ENCODE peak calls at places on chromosomes 11 and 22, in four cellular contexts. One of them, this sample, is unnamed. For H3K36me3 and H3K9me3, the result is how much of the 10 kb centered on the place peaks cover.

GRCh38 chr11:70798296-70798695 is 400.0 kb downstream of the CTTN start:
- DNase-seq in CD8-positive, alpha-beta memory T cell: no peak
- DNase-seq in SK-N-SH: no peak
- DNase-seq in body of pancreas: no peak
- DNase-seq in this sample: no peak

GRCh38 chr11:113690619-113691569 is 15.2 kb downstream of the TMPRSS5 start:
- DNase-seq in CD8-positive, alpha-beta memory T cell: no peak
- DNase-seq in SK-N-SH: peak
- DNase-seq in body of pancreas: peak
- DNase-seq in this sample: peak

GRCh38 chr11:44617671-44618461 is 52.4 kb downstream of the CD82 start:
- DNase-seq in CD8-positive, alpha-beta memory T cell: peak
- DNase-seq in SK-N-SH: no peak
- DNase-seq in body of pancreas: no peak
- DNase-seq in this sample: no peak

GRCh38 chr22:41598081-41598480 is 8.4 kb upstream of the PMM1 start:
- DNase-seq in CD8-positive, alpha-beta memory T cell: no peak
- DNase-seq in SK-N-SH: no peak
- DNase-seq in body of pancreas: no peak
- DNase-seq in this sample: no peak

GRCh38 chr11:87603887-87604286 is 566.2 kb downstream of the TMEM135 start:
- DNase-seq in CD8-positive, alpha-beta memory T cell: no peak
- DNase-seq in SK-N-SH: no peak
- DNase-seq in body of pancreas: peak
- DNase-seq in this sample: no peak

GRCh38 chr11:58222730-58223129 is 6.0 kb downstream of the OR10Q1 start:
- DNase-seq in CD8-positive, alpha-beta memory T cell: no peak
- DNase-seq in SK-N-SH: no peak
- DNase-seq in body of pancreas: no peak
- DNase-seq in this sample: no peak

GRCh38 chr11:123145220-123145619 is 49.8 kb downstream of the CLMP start:
- DNase-seq in CD8-positive, alpha-beta memory T cell: no peak
- DNase-seq in SK-N-SH: peak
- DNase-seq in body of pancreas: peak
- DNase-seq in this sample: peak

GRCh38 chr11:74932169-74932568 is 16.7 kb downstream of the XRRA1 start:
- DNase-seq in CD8-positive, alpha-beta memory T cell: no peak
- DNase-seq in SK-N-SH: no peak
- DNase-seq in body of pancreas: no peak
- DNase-seq in this sample: peak

GRCh38 chr22:47171441-47172221 is 409.2 kb downstream of the TBC1D22A start:
- DNase-seq in CD8-positive, alpha-beta memory T cell: no peak
- DNase-seq in SK-N-SH: no peak
- DNase-seq in body of pancreas: peak
- DNase-seq in this sample: no peak

GRCh38 chr11:85772700-85773099 is 38.2 kb downstream of the SYTL2 start:
- DNase-seq in CD8-positive, alpha-beta memory T cell: no peak
- DNase-seq in SK-N-SH: no peak
- DNase-seq in body of pancreas: no peak
- DNase-seq in this sample: no peak

GRCh38 chr22:41310336-41310735 is 9.0 kb downstream of the ZC3H7B start:
- DNase-seq in CD8-positive, alpha-beta memory T cell: no peak
- DNase-seq in SK-N-SH: no peak
- DNase-seq in body of pancreas: no peak
- DNase-seq in this sample: no peak

GRCh38 chr22:44538071-44538470 is 40.0 kb upstream of the RTL6 start:
- DNase-seq in CD8-positive, alpha-beta memory T cell: no peak
- DNase-seq in SK-N-SH: no peak
- DNase-seq in body of pancreas: no peak
- DNase-seq in this sample: peak

GRCh38 chr11:75733346-75734107 is 15.9 kb downstream of the MOGAT2 start:
- DNase-seq in CD8-positive, alpha-beta memory T cell: no peak
- DNase-seq in SK-N-SH: peak
- DNase-seq in body of pancreas: no peak
- DNase-seq in this sample: peak

GRCh38 chr11:4181780-4182721 is 87.5 kb downstream of the RRM1 start:
- DNase-seq in CD8-positive, alpha-beta memory T cell: no peak
- DNase-seq in SK-N-SH: peak
- DNase-seq in body of pancreas: peak
- DNase-seq in this sample: peak

GRCh38 chr11:126526471-126526870 is 171.0 kb downstream of the ST3GAL4 start:
- DNase-seq in CD8-positive, alpha-beta memory T cell: no peak
- DNase-seq in SK-N-SH: no peak
- DNase-seq in body of pancreas: no peak
- DNase-seq in this sample: no peak

GRCh38 chr22:19959043-19959586 is 17.5 kb upstream of the TXNRD2 start:
- DNase-seq in CD8-positive, alpha-beta memory T cell: no peak
- DNase-seq in SK-N-SH: peak
- DNase-seq in body of pancreas: peak
- DNase-seq in this sample: no peak

GRCh38 chr22:42473484-42474193 is 41.4 kb upstream of the NFAM1 start:
- DNase-seq in CD8-positive, alpha-beta memory T cell: no peak
- DNase-seq in SK-N-SH: peak
- DNase-seq in body of pancreas: peak
- DNase-seq in this sample: no peak

GRCh38 chr11:37689951-37690350 is 1091.9 kb upstream of the RAG2 start:
- DNase-seq in CD8-positive, alpha-beta memory T cell: no peak
- DNase-seq in SK-N-SH: no peak
- DNase-seq in body of pancreas: no peak
- DNase-seq in this sample: no peak

GRCh38 chr11:36510567-36511020 is 522 bp upstream of the TRAF6 start:
- DNase-seq in CD8-positive, alpha-beta memory T cell: no peak
- DNase-seq in SK-N-SH: no peak
- DNase-seq in body of pancreas: no peak
- DNase-seq in this sample: peak

GRCh38 chr22:22930222-22930497 is 42.5 kb downstream of the IGLL5 start:
- DNase-seq in CD8-positive, alpha-beta memory T cell: no peak
- DNase-seq in SK-N-SH: no peak
- DNase-seq in body of pancreas: no peak
- DNase-seq in this sample: no peak

GRCh38 chr11:62801071-62801470 is 4.2 kb downstream of the NXF1 start:
- DNase-seq in CD8-positive, alpha-beta memory T cell: no peak
- DNase-seq in SK-N-SH: no peak
- DNase-seq in body of pancreas: no peak
- DNase-seq in this sample: no peak

GRCh38 chr11:62796281-62796680 is 4.5 kb upstream of the TMEM223 start:
- DNase-seq in CD8-positive, alpha-beta memory T cell: no peak
- DNase-seq in SK-N-SH: no peak
- DNase-seq in body of pancreas: no peak
- DNase-seq in this sample: no peak

GRCh38 chr11:62804310-62805043 is 763 bp downstream of the NXF1 start:
- DNase-seq in CD8-positive, alpha-beta memory T cell: no peak
- DNase-seq in SK-N-SH: no peak
- DNase-seq in body of pancreas: no peak
- DNase-seq in this sample: no peak

GRCh38 chr11:62794201-62794775 is 2.5 kb upstream of the TMEM223 start:
- DNase-seq in CD8-positive, alpha-beta memory T cell: no peak
- DNase-seq in SK-N-SH: no peak
- DNase-seq in body of pancreas: no peak
- DNase-seq in this sample: no peak

GRCh38 chr11:62799486-62799885 is 5.8 kb downstream of the NXF1 start:
- DNase-seq in CD8-positive, alpha-beta memory T cell: no peak
- DNase-seq in SK-N-SH: no peak
- DNase-seq in body of pancreas: no peak
- DNase-seq in this sample: no peak
- H3K36me3 ChIP-seq in CD8-positive, alpha-beta memory T cell: half or more
- H3K36me3 ChIP-seq in SK-N-SH: half or more
- H3K36me3 ChIP-seq in body of pancreas: under half
- H3K36me3 ChIP-seq in this sample: half or more

GRCh38 chr11:26715133-26715532 is 6.7 kb downstream of the SLC5A12 start:
- DNase-seq in CD8-positive, alpha-beta memory T cell: no peak
- DNase-seq in SK-N-SH: no peak
- DNase-seq in body of pancreas: no peak
- DNase-seq in this sample: no peak
- H3K4me3 ChIP-seq in CD8-positive, alpha-beta memory T cell: no peak
- H3K4me3 ChIP-seq in SK-N-SH: no peak
- H3K4me3 ChIP-seq in body of pancreas: no peak
- H3K4me3 ChIP-seq in this sample: no peak

GRCh38 chr11:50220651-50221050 is 188.0 kb downstream of the OR4C45 start:
- DNase-seq in CD8-positive, alpha-beta memory T cell: no peak
- DNase-seq in SK-N-SH: no peak
- DNase-seq in body of pancreas: no peak
- DNase-seq in this sample: no peak
- H3K9me3 ChIP-seq in CD8-positive, alpha-beta memory T cell: under half
- H3K9me3 ChIP-seq in SK-N-SH: under half
- H3K9me3 ChIP-seq in body of pancreas: under half
- H3K9me3 ChIP-seq in this sample: under half

GRCh38 chr22:31340360-31340759 is 5.8 kb downstream of the PATZ1 start:
- DNase-seq in CD8-positive, alpha-beta memory T cell: no peak
- DNase-seq in SK-N-SH: no peak
- DNase-seq in body of pancreas: no peak
- DNase-seq in this sample: no peak

GRCh38 chr22:31343235-31344191 is 2.6 kb downstream of the PATZ1 start:
- DNase-seq in CD8-positive, alpha-beta memory T cell: no peak
- DNase-seq in SK-N-SH: peak
- DNase-seq in body of pancreas: peak
- DNase-seq in this sample: no peak

GRCh38 chr22:31342389-31343125 is 3.6 kb downstream of the PATZ1 start:
- DNase-seq in CD8-positive, alpha-beta memory T cell: no peak
- DNase-seq in SK-N-SH: no peak
- DNase-seq in body of pancreas: no peak
- DNase-seq in this sample: no peak

GRCh38 chr22:31340765-31341247 is 5.3 kb downstream of the PATZ1 start:
- DNase-seq in CD8-positive, alpha-beta memory T cell: no peak
- DNase-seq in SK-N-SH: no peak
- DNase-seq in body of pancreas: no peak
- DNase-seq in this sample: no peak

DNA sequence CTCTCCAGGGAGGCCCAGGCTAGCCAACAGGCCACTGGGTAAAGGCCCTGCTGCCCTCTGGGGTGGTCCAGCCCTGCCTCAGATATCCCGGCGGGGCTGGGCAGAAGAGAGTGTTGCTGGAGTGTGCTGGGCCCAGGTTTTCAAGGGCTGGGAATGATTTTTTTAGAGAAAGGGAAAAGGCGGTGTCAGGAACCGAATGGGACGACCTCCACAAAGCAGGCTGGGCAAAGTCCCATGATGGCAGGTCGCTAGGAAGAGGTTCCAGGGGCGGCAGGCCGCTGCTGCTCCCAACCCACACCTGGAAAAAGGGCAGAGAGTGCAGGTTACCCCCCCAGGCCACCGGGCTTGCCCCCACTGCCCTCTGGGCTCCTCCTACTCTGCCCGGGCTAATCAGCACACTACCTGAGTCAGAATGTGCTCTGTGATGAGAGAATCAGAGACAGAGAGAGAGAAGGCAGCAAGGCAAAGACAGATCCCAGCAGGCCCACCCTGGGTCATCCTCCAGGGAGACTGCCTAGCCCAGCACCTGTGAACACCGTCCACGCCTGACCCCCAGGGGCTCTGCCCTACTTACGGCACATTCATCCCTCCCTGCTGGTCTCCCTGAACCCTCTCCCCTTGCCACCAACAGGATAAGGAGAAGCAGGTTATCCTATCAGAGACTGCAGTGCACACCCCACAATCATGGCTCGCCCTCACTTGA is 4.6 kb downstream of the PATZ1 start:
- DNase-seq in CD8-positive, alpha-beta memory T cell: no peak
- DNase-seq in SK-N-SH: no peak
- DNase-seq in body of pancreas: no peak
- DNase-seq in this sample: no peak
- H3K36me3 ChIP-seq in CD8-positive, alpha-beta memory T cell: under half
- H3K36me3 ChIP-seq in SK-N-SH: half or more
- H3K36me3 ChIP-seq in body of pancreas: under half
- H3K36me3 ChIP-seq in this sample: half or more

DNA sequence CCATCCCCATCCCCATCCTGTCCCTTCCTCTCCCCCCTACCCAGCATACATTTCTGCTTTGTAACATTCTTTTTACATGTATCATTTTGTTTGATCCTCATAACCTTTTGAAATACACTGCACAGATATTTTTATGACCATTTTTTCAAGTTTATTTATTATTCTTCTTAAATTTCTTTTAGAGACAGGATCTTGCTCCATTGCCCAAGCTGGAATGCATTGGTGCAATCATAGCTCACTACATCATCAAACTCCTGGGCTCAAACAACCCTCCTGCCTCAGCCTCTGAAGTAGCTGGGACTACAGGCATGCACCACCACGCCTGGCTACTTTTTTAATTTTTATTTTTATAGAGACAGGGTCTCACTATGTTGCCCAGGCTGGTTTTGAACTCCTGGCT is 99.4 kb upstream of the AKIP1 start:
- DNase-seq in CD8-positive, alpha-beta memory T cell: no peak
- DNase-seq in SK-N-SH: no peak
- DNase-seq in body of pancreas: no peak
- DNase-seq in this sample: no peak
- H3K4me3 ChIP-seq in CD8-positive, alpha-beta memory T cell: no peak
- H3K4me3 ChIP-seq in SK-N-SH: no peak
- H3K4me3 ChIP-seq in body of pancreas: no peak
- H3K4me3 ChIP-seq in this sample: no peak

GRCh38 chr22:48444320-48445112 is 1383.2 kb downstream of the BRD1 start:
- DNase-seq in CD8-positive, alpha-beta memory T cell: no peak
- DNase-seq in SK-N-SH: no peak
- DNase-seq in body of pancreas: no peak
- DNase-seq in this sample: no peak
- H3K9me3 ChIP-seq in CD8-positive, alpha-beta memory T cell: under half
- H3K9me3 ChIP-seq in SK-N-SH: under half
- H3K9me3 ChIP-seq in body of pancreas: under half
- H3K9me3 ChIP-seq in this sample: under half

DNA sequence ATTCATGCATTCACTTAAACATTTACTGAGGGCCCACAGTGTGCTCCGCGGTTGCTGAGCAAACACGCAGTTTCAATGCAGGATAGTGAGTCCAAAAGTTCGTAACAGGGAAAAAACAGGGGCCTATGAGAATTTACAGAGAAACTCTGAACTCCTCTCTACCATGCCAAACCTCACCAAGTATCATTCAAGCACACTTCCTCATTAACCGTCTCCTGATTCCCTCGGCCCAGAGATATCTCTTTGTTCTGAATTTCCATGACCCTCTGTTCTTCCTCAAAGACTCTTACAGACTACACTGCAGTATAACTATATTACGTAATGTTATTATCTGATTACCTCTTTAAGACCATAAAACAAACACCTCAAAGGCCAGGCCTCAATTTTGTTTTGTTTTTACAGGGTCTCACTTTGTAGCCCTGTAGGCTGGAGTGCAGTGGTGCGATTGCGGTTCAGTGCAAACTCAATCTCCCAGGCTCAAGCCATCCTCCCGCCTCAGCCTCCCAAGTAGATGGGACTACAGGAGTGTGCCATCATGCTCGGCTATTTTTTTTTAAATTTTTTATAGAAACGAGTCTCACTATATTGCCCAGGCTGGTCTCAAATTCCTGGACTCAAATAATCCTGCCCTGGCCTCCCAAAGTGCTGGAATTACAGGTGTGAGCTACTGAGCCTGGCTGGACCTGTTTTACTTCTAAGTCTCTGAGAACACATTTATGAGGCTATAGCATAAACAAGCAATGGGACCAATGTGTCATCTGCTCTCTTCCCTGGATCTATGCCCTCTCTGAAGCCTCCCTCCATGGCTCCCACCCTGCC is 3.6 kb downstream of the HPS4 start:
- DNase-seq in CD8-positive, alpha-beta memory T cell: no peak
- DNase-seq in SK-N-SH: no peak
- DNase-seq in body of pancreas: no peak
- DNase-seq in this sample: no peak
- H3K36me3 ChIP-seq in CD8-positive, alpha-beta memory T cell: under half
- H3K36me3 ChIP-seq in SK-N-SH: under half
- H3K36me3 ChIP-seq in body of pancreas: under half
- H3K36me3 ChIP-seq in this sample: under half

This sample was measured in MG63.